ENCODE peak calls at places on chromosomes 2 and 18, in eight cellular contexts. H is ovary, Z is HCT116, B is right lobe of liver, X is heart left ventricle, D is IMR-90, E is transverse colon, I is adrenal gland. Q is an unnamed sample.

GRCh38 chr2:122340246-122340645 is 584.8 kb downstream of the TSN start:
- DNase-seq in H (no peak), Z (no peak), B (no peak), X (no peak), D (no peak), E (no peak), I (no peak), Q (no peak)

GRCh38 chr2:205188516-205189138 is 493.7 kb upstream of the NRP2 start:
- DNase-seq in H (peak), Z (no peak), B (peak), X (peak), D (peak), E (peak), I (peak), Q (no peak)

GRCh38 chr2:3785890-3786273 is 82.5 kb downstream of the DCDC2C start:
- DNase-seq in H (no peak), Z (no peak), B (no peak), X (no peak), D (no peak), E (no peak), I (no peak), Q (no peak)

GRCh38 chr2:158760887-158761286 is 34.2 kb upstream of the DAPL1 start:
- DNase-seq in H (no peak), Z (no peak), B (no peak), X (peak), D (no peak), E (no peak), I (no peak), Q (peak)

GRCh38 chr18:57670046-57670445 is 48.4 kb upstream of the NARS1 start:
- DNase-seq in H (no peak), Z (no peak), B (no peak), X (no peak), D (no peak), E (no peak), I (no peak), Q (no peak)

GRCh38 chr2:84807063-84807485 is 73.8 kb downstream of the TRABD2A start:
- DNase-seq in H (peak), Z (peak), B (no peak), X (no peak), D (peak), E (peak), I (no peak), Q (peak)

GRCh38 chr2:21333249-21333648 is 209.5 kb downstream of the TDRD15 start:
- DNase-seq in H (no peak), Z (no peak), B (peak), X (no peak), D (no peak), E (no peak), I (no peak), Q (no peak)

GRCh38 chr18:54255141-54255540 is 14.2 kb upstream of the POLI start:
- DNase-seq in H (no peak), Z (no peak), B (no peak), X (no peak), D (no peak), E (no peak), I (no peak), Q (no peak)

GRCh38 chr2:75410702-75411101 is 150.0 kb downstream of the EVA1A start:
- DNase-seq in H (no peak), Z (no peak), B (no peak), X (no peak), D (no peak), E (no peak), I (no peak), Q (no peak)

GRCh38 chr18:27202771-27203170 is 17.7 kb upstream of the CHST9 start:
- DNase-seq in H (no peak), Z (no peak), B (no peak), X (no peak), D (no peak), E (no peak), I (no peak), Q (no peak)

GRCh38 chr2:227799202-227799601 is 14.4 kb upstream of the CCL20 start:
- DNase-seq in H (no peak), Z (no peak), B (no peak), X (no peak), D (no peak), E (peak), I (no peak), Q (no peak)

GRCh38 chr2:53697686-53698085 is 69.9 kb upstream of the CHAC2 start:
- DNase-seq in H (no peak), Z (no peak), B (no peak), X (no peak), D (no peak), E (no peak), I (no peak), Q (no peak)

GRCh38 chr2:53490659-53491058 is 276.9 kb upstream of the CHAC2 start:
- DNase-seq in H (peak), Z (no peak), B (no peak), X (peak), D (peak), E (peak), I (no peak), Q (no peak)

GRCh38 chr2:138090330-138090729 is 126.1 kb downstream of the HNMT start:
- DNase-seq in H (no peak), Z (peak), B (no peak), X (no peak), D (peak), E (no peak), I (no peak), Q (peak)

GRCh38 chr2:227824711-227825110 is 11.1 kb downstream of the CCL20 start:
- DNase-seq in H (no peak), Z (no peak), B (no peak), X (no peak), D (peak), E (no peak), I (no peak), Q (no peak)

GRCh38 chr2:171807831-171808393 is 86.1 kb downstream of the SLC25A12 start:
- DNase-seq in H (no peak), Z (no peak), B (no peak), X (no peak), D (no peak), E (no peak), I (no peak), Q (no peak)

GRCh38 chr2:109516445-109517117 is 97.2 kb downstream of the SEPTIN10 start:
- DNase-seq in H (no peak), Z (peak), B (peak), X (peak), D (peak), E (peak), I (peak), Q (no peak)

GRCh38 chr2:98664323-98664722 is 55.9 kb downstream of the UNC50 start:
- DNase-seq in H (no peak), Z (peak), B (no peak), X (no peak), D (no peak), E (no peak), I (no peak), Q (no peak)

GRCh38 chr2:64622443-64623231 is 31.1 kb downstream of the SERTAD2 start:
- DNase-seq in H (peak), Z (no peak), B (no peak), X (no peak), D (no peak), E (no peak), I (no peak), Q (no peak)

GRCh38 chr2:20424300-20425290 is 22.3 kb upstream of the RHOB start:
- DNase-seq in H (no peak), Z (no peak), B (peak), X (peak), D (peak), E (peak), I (peak), Q (no peak)

GRCh38 chr2:11079131-11079824 is 76.0 kb upstream of the SLC66A3 start:
- DNase-seq in H (no peak), Z (no peak), B (no peak), X (no peak), D (no peak), E (no peak), I (no peak), Q (no peak)

GRCh38 chr2:151816858-151817257 is 11.4 kb downstream of the ARL5A start:
- DNase-seq in H (no peak), Z (no peak), B (no peak), X (no peak), D (no peak), E (no peak), I (no peak), Q (no peak)
- TF ChIP-seq POLR2A in H (no peak), Z (no peak), B (no peak), X (no peak), D (no peak), E (no peak), I (no peak), Q (no peak)

GRCh38 chr2:46009772-46010171 is 287.4 kb upstream of the EPAS1 start:
- DNase-seq in H (no peak), Z (no peak), B (no peak), X (no peak), D (peak), E (no peak), I (no peak), Q (no peak)

GRCh38 chr2:46008082-46008870 is 288.9 kb upstream of the EPAS1 start:
- DNase-seq in H (no peak), Z (no peak), B (no peak), X (no peak), D (peak), E (peak), I (no peak), Q (no peak)

GRCh38 chr2:46010925-46011490 is 286.2 kb upstream of the EPAS1 start:
- DNase-seq in H (no peak), Z (peak), B (no peak), X (no peak), D (peak), E (no peak), I (no peak), Q (no peak)

GRCh38 chr2:46010223-46010924 is 286.8 kb upstream of the EPAS1 start:
- DNase-seq in H (no peak), Z (no peak), B (no peak), X (no peak), D (peak), E (no peak), I (no peak), Q (no peak)

GRCh38 chr2:46009315-46009714 is 287.9 kb upstream of the EPAS1 start:
- DNase-seq in H (no peak), Z (no peak), B (no peak), X (no peak), D (no peak), E (no peak), I (no peak), Q (no peak)
- H3K27ac ChIP-seq in H (no peak), Z (no peak), B (no peak), X (no peak), D (peak), E (no peak), I (no peak), Q (no peak)

GRCh38 chr2:55419514-55420243 is at the start of gene CCDC88A:
- DNase-seq in H (peak), Z (peak), B (peak), X (peak), D (peak), E (peak), I (peak), Q (peak)

GRCh38 chr2:55418512-55419235 is 982 bp downstream of the CCDC88A start:
- DNase-seq in H (no peak), Z (no peak), B (no peak), X (no peak), D (no peak), E (no peak), I (peak), Q (no peak)

GRCh38 chr2:55418072-55418471 is 1.6 kb downstream of the CCDC88A start:
- DNase-seq in H (no peak), Z (no peak), B (no peak), X (no peak), D (no peak), E (no peak), I (no peak), Q (no peak)

GRCh38 chr2:55420244-55420713 is 623 bp upstream of the CCDC88A start:
- DNase-seq in H (no peak), Z (no peak), B (no peak), X (no peak), D (no peak), E (no peak), I (no peak), Q (no peak)

GRCh38 chr2:55419236-55419513 is 481 bp downstream of the CCDC88A start:
- DNase-seq in H (no peak), Z (no peak), B (no peak), X (no peak), D (peak), E (peak), I (peak), Q (peak)
- TF ChIP-seq POLR2A in H (no peak), Z (no peak), B (no peak), X (no peak), D (no peak), E (no peak), I (no peak), Q (no peak)

DNA sequence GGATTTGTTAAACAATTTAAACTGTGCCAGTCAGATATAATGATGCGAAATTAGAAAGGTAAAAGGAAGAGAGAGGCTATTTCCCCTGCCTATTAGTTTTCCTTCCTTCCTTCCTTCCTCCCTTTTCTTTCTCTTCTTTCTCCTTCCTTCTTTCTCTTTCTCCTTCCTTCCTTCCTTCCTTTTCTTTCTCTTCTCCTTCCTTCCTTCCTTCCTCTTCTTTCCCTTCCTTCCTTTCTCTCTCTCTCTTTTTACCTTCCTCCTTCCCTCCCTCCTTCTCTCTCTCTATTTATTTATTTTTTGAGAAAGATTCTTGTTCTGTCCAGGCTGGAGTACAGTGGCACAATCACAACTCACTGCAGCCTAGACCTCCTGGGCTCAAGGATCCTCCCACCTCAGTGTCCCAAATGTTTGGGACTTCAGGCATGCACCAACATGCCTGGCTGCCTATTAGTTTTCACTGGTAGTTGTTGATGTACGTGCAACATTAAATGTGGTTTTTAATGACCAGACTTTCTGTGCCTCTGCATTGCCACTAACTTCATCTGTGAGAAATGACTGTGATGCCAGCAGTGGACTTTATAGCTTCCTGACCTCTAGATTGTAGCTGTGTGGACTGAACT is 48.7 kb upstream of the NFE2L2 start:
- DNase-seq in H (no peak), Z (no peak), B (no peak), X (no peak), D (no peak), E (no peak), I (no peak), Q (peak)
- H3K27ac ChIP-seq in H (no peak), Z (no peak), B (no peak), X (peak), D (peak), E (no peak), I (no peak), Q (peak)

DNA sequence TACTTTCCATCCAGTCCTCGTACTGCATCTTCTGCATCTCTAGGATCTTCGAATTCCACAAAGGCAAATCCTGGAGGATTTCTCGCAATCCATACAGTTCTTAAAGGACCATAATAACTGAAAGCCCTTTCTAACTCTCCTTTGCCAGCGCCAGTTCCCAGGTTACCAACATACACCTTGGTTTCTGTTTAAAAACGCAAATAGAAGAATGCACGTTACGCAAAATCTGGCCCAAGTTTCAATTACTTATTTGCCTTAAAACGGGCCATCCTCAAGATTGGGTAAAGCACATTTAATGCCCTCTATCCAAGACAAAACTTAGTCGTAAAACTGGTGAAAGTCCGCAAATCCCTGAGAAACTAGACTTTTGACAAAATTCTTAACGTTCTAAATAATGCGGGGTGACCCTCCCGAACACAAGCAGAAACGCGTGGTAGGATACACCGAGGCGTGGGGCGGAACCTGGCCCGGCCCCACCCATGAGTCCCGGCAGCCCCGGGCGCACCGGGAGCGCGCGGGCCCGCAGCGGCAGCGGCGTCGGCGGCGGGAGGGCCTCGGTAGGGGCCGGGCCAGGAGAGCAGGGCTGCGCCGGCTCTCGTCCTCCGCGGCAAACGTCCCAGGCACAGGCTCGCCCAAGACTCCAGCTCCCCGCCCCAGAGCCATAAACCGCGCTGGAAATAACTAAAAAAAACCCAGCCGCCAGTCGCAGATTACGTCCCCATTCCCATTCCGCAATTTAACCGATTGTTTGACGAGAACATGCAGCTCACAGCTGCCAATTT is 959 bp downstream of the SRSF7 start:
- DNase-seq in H (peak), Z (no peak), B (peak), X (peak), D (peak), E (peak), I (peak), Q (peak)
- TF ChIP-seq POLR2A in H (peak), Z (no peak), B (peak), X (peak), D (no peak), E (no peak), I (peak), Q (peak)

DNA sequence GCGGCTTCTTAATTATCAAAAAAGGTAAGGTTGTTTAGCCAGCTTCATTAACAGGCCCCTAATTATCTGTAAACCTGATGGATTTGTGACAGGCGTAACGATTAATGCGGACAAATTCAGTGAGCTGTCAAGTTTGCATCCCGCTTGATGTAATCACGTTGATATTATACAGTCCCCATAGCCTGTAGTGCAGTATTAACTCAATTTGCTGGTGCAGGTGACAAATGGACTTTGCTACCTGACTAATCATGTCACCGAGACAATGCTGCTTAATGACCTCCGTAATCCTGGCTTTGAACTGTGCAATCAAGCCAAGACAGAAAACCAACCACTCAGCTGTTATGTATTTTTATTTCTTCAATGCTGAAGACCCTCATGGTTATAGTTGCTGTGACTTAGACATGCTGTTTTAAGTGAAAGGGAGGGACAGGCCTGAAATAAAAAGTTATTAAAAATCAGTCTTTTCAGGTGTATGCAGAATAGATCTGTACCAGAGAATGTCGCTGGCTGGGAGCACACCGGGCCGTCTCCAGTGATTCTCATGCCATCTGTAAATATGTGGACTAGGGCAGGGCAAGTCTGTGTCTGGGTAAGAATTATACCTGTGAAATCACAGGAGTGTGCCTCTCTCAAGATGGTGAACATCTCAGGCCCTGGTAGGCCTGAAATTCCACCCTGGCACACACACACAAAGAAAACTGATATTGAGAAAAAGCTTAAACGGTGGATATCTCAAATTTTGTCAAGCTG is 4.3 kb downstream of the TSHZ1 start:
- DNase-seq in H (no peak), Z (no peak), B (no peak), X (no peak), D (no peak), E (peak), I (no peak), Q (no peak)
- H3K27ac ChIP-seq in H (peak), Z (no peak), B (peak), X (no peak), D (no peak), E (peak), I (no peak), Q (no peak)